ENCODE peak calls at places on chromosomes 7 and 10, in eight cellular contexts. U, Y, L, N, J, C, O and P are unnamed samples.

GRCh38 chr7:12158334-12159060 is 52.6 kb upstream of the TMEM106B start:
- DNase-seq in U (no peak), Y (no peak), L (no peak), N (no peak), J (no peak), C (peak), O (no peak), P (no peak)

GRCh38 chr7:110775046-110775445 is 315.9 kb upstream of the LRRN3 start:
- DNase-seq in U (no peak), Y (no peak), L (no peak), N (no peak), J (no peak), C (no peak), O (no peak), P (no peak)

GRCh38 chr10:4825868-4826787 is at the start of gene AKR1E2:
- DNase-seq in U (peak), Y (peak), L (peak), N (peak), J (peak), C (peak), O (peak), P (peak)

GRCh38 chr7:152202056-152202455 is 176.6 kb downstream of the GALNT11 start:
- DNase-seq in U (no peak), Y (no peak), L (no peak), N (no peak), J (no peak), C (peak), O (no peak), P (no peak)

GRCh38 chr7:48109848-48110663 is 21.0 kb downstream of the UPP1 start:
- DNase-seq in U (peak), Y (peak), L (peak), N (peak), J (no peak), C (peak), O (peak), P (peak)

GRCh38 chr7:43582503-43583423 is at the start of gene STK17A:
- DNase-seq in U (peak), Y (peak), L (peak), N (peak), J (peak), C (peak), O (peak), P (peak)

GRCh38 chr10:80196270-80196949 is 8.9 kb downstream of the ANXA11 start:
- DNase-seq in U (no peak), Y (no peak), L (no peak), N (no peak), J (peak), C (no peak), O (peak), P (peak)

GRCh38 chr7:119596651-119597050 is 676.3 kb upstream of the KCND2 start:
- DNase-seq in U (no peak), Y (no peak), L (no peak), N (no peak), J (no peak), C (no peak), O (no peak), P (no peak)

GRCh38 chr10:68223535-68224165 is 8.3 kb downstream of the ATOH7 start:
- DNase-seq in U (no peak), Y (no peak), L (no peak), N (no peak), J (no peak), C (no peak), O (peak), P (no peak)

DNA sequence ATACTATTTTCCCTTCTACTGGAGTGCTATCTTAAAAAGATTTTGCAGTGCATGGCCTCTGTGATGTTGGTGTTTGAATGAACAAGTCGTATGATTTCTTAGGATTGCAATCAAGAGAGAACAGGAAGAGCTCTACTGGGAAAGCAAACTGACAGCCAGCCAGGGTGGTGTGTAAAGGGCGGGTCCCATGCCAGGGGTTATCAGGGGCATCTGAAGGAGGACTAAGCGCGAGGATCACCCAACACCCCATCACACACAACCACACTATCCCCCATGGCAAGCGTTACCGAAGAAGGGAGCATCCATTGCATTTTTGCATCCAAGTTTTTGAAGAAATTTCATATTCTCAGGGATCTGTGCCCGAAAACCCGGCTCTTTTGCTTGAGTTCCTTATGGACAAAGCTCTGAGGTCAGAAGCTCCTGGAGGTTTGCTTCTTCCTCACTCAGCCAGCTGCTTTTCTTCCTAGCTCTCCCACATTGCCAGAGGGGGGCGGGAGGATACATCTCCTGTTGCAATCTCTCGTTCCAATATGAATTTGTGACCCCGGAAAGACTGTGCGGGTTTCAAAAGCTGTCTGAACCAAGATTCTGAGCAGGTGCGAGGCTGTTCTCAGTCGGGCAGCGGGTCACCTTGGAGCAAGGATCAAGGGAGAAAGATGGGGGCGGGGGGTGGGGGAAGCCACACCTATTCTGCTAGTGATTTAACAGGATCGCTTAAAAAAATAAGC is 5.2 kb downstream of the NEUROD6 start:
- DNase-seq in U (no peak), Y (no peak), L (no peak), N (no peak), J (no peak), C (no peak), O (no peak), P (no peak)
- H3K4me3 ChIP-seq in U (peak), Y (no peak), L (peak), N (no peak), J (no peak), C (no peak), O (no peak), P (no peak)

GRCh38 chr10:22356324-22356873 is 11.1 kb downstream of the SPAG6 start:
- DNase-seq in U (no peak), Y (no peak), L (no peak), N (no peak), J (no peak), C (no peak), O (no peak), P (no peak)
- H3K4me3 ChIP-seq in U (no peak), Y (no peak), L (no peak), N (no peak), J (no peak), C (no peak), O (no peak), P (no peak)

GRCh38 chr7:28179081-28180030 is 1.2 kb downstream of the JAZF1 start:
- DNase-seq in U (peak), Y (peak), L (peak), N (peak), J (peak), C (peak), O (peak), P (peak)

GRCh38 chr7:28180031-28180363 is 598 bp downstream of the JAZF1 start:
- DNase-seq in U (no peak), Y (no peak), L (no peak), N (no peak), J (no peak), C (no peak), O (no peak), P (no peak)

GRCh38 chr7:28176645-28177044 is 4.0 kb downstream of the JAZF1 start:
- DNase-seq in U (no peak), Y (no peak), L (no peak), N (no peak), J (no peak), C (no peak), O (no peak), P (no peak)

GRCh38 chr7:28177836-28178235 is 2.8 kb downstream of the JAZF1 start:
- DNase-seq in U (no peak), Y (no peak), L (no peak), N (no peak), J (no peak), C (no peak), O (no peak), P (no peak)

GRCh38 chr7:28178537-28178936 is 2.1 kb downstream of the JAZF1 start:
- DNase-seq in U (no peak), Y (no peak), L (no peak), N (no peak), J (no peak), C (no peak), O (no peak), P (no peak)
- H3K4me3 ChIP-seq in U (peak), Y (peak), L (peak), N (no peak), J (peak), C (peak), O (peak), P (peak)

GRCh38 chr10:34292675-34293074 is 522.4 kb downstream of the PARD3 start:
- DNase-seq in U (no peak), Y (no peak), L (no peak), N (no peak), J (no peak), C (no peak), O (no peak), P (no peak)
- H3K4me3 ChIP-seq in U (no peak), Y (no peak), L (no peak), N (no peak), J (no peak), C (no peak), O (no peak), P (no peak)